ENCODE peak calls at places on chromosome 14, in ten cellular contexts. One of them, this sample, is unnamed.

GRCh38 chr14:94390372-94391086 is 2.1 kb upstream of the SERPINA1 start:
- DNase-seq in suprapubic skin: no peak
- DNase-seq in amygdala: no peak
- DNase-seq in PC-3: peak
- DNase-seq in lung: peak
- DNase-seq in GM12865: peak
- DNase-seq in hypothalamus: peak
- DNase-seq in stimulated activated CD8-positive, alpha-beta memory T cell treated with anti-CD3 and anti-CD28 coated beads, Interleukin-4, amount 100 ng/mL, for 1 hour: no peak
- DNase-seq in activated B cell treated with CpG ODN at 0.5 μM for 24 hours: no peak
- DNase-seq in naive thymus-derived CD8-positive, alpha-beta T cell: no peak
- DNase-seq in this sample: no peak

GRCh38 chr14:99909500-99910064 is 116.4 kb downstream of the EML1 start:
- DNase-seq in suprapubic skin: no peak
- DNase-seq in amygdala: no peak
- DNase-seq in PC-3: no peak
- DNase-seq in lung: no peak
- DNase-seq in GM12865: no peak
- DNase-seq in hypothalamus: no peak
- DNase-seq in stimulated activated CD8-positive, alpha-beta memory T cell treated with anti-CD3 and anti-CD28 coated beads, Interleukin-4, amount 100 ng/mL, for 1 hour: no peak
- DNase-seq in activated B cell treated with CpG ODN at 0.5 μM for 24 hours: no peak
- DNase-seq in naive thymus-derived CD8-positive, alpha-beta T cell: no peak
- DNase-seq in this sample: peak

GRCh38 chr14:55354500-55354899 is 57.1 kb downstream of the ATG14 start:
- DNase-seq in suprapubic skin: no peak
- DNase-seq in amygdala: no peak
- DNase-seq in PC-3: peak
- DNase-seq in lung: no peak
- DNase-seq in GM12865: peak
- DNase-seq in hypothalamus: peak
- DNase-seq in stimulated activated CD8-positive, alpha-beta memory T cell treated with anti-CD3 and anti-CD28 coated beads, Interleukin-4, amount 100 ng/mL, for 1 hour: no peak
- DNase-seq in activated B cell treated with CpG ODN at 0.5 μM for 24 hours: no peak
- DNase-seq in naive thymus-derived CD8-positive, alpha-beta T cell: peak
- DNase-seq in this sample: no peak

GRCh38 chr14:33938131-33938949 is 12.5 kb downstream of the EGLN3 start:
- DNase-seq in suprapubic skin: peak
- DNase-seq in amygdala: no peak
- DNase-seq in PC-3: peak
- DNase-seq in lung: no peak
- DNase-seq in GM12865: no peak
- DNase-seq in hypothalamus: peak
- DNase-seq in stimulated activated CD8-positive, alpha-beta memory T cell treated with anti-CD3 and anti-CD28 coated beads, Interleukin-4, amount 100 ng/mL, for 1 hour: no peak
- DNase-seq in activated B cell treated with CpG ODN at 0.5 μM for 24 hours: no peak
- DNase-seq in naive thymus-derived CD8-positive, alpha-beta T cell: no peak
- DNase-seq in this sample: no peak

GRCh38 chr14:91884664-91885063 is 17.3 kb upstream of the TC2N start:
- DNase-seq in suprapubic skin: no peak
- DNase-seq in amygdala: no peak
- DNase-seq in PC-3: no peak
- DNase-seq in lung: no peak
- DNase-seq in GM12865: no peak
- DNase-seq in hypothalamus: no peak
- DNase-seq in stimulated activated CD8-positive, alpha-beta memory T cell treated with anti-CD3 and anti-CD28 coated beads, Interleukin-4, amount 100 ng/mL, for 1 hour: no peak
- DNase-seq in activated B cell treated with CpG ODN at 0.5 μM for 24 hours: no peak
- DNase-seq in naive thymus-derived CD8-positive, alpha-beta T cell: no peak
- DNase-seq in this sample: no peak

GRCh38 chr14:69716483-69717187 is 50.3 kb upstream of the SRSF5 start:
- DNase-seq in suprapubic skin: no peak
- DNase-seq in amygdala: no peak
- DNase-seq in PC-3: peak
- DNase-seq in lung: no peak
- DNase-seq in GM12865: no peak
- DNase-seq in hypothalamus: no peak
- DNase-seq in stimulated activated CD8-positive, alpha-beta memory T cell treated with anti-CD3 and anti-CD28 coated beads, Interleukin-4, amount 100 ng/mL, for 1 hour: no peak
- DNase-seq in activated B cell treated with CpG ODN at 0.5 μM for 24 hours: no peak
- DNase-seq in naive thymus-derived CD8-positive, alpha-beta T cell: no peak
- DNase-seq in this sample: no peak

GRCh38 chr14:74964787-74965769 is 9.7 kb upstream of the PGF start:
- DNase-seq in suprapubic skin: no peak
- DNase-seq in amygdala: no peak
- DNase-seq in PC-3: peak
- DNase-seq in lung: no peak
- DNase-seq in GM12865: no peak
- DNase-seq in hypothalamus: no peak
- DNase-seq in stimulated activated CD8-positive, alpha-beta memory T cell treated with anti-CD3 and anti-CD28 coated beads, Interleukin-4, amount 100 ng/mL, for 1 hour: no peak
- DNase-seq in activated B cell treated with CpG ODN at 0.5 μM for 24 hours: no peak
- DNase-seq in naive thymus-derived CD8-positive, alpha-beta T cell: no peak
- DNase-seq in this sample: no peak

GRCh38 chr14:75128596-75128990 is 1.7 kb upstream of the NEK9 start:
- DNase-seq in suprapubic skin: no peak
- DNase-seq in amygdala: no peak
- DNase-seq in PC-3: no peak
- DNase-seq in lung: no peak
- DNase-seq in GM12865: no peak
- DNase-seq in hypothalamus: no peak
- DNase-seq in stimulated activated CD8-positive, alpha-beta memory T cell treated with anti-CD3 and anti-CD28 coated beads, Interleukin-4, amount 100 ng/mL, for 1 hour: no peak
- DNase-seq in activated B cell treated with CpG ODN at 0.5 μM for 24 hours: no peak
- DNase-seq in naive thymus-derived CD8-positive, alpha-beta T cell: no peak
- DNase-seq in this sample: no peak

GRCh38 chr14:85764809-85765208 is 234.9 kb downstream of the FLRT2 start:
- DNase-seq in suprapubic skin: no peak
- DNase-seq in amygdala: no peak
- DNase-seq in PC-3: peak
- DNase-seq in lung: no peak
- DNase-seq in GM12865: no peak
- DNase-seq in hypothalamus: no peak
- DNase-seq in stimulated activated CD8-positive, alpha-beta memory T cell treated with anti-CD3 and anti-CD28 coated beads, Interleukin-4, amount 100 ng/mL, for 1 hour: no peak
- DNase-seq in activated B cell treated with CpG ODN at 0.5 μM for 24 hours: no peak
- DNase-seq in naive thymus-derived CD8-positive, alpha-beta T cell: no peak
- DNase-seq in this sample: no peak

GRCh38 chr14:24678801-24679247 is 44.8 kb upstream of the GZMB start:
- DNase-seq in suprapubic skin: peak
- DNase-seq in amygdala: no peak
- DNase-seq in PC-3: peak
- DNase-seq in lung: peak
- DNase-seq in GM12865: peak
- DNase-seq in hypothalamus: peak
- DNase-seq in stimulated activated CD8-positive, alpha-beta memory T cell treated with anti-CD3 and anti-CD28 coated beads, Interleukin-4, amount 100 ng/mL, for 1 hour: peak
- DNase-seq in activated B cell treated with CpG ODN at 0.5 μM for 24 hours: peak
- DNase-seq in naive thymus-derived CD8-positive, alpha-beta T cell: peak
- DNase-seq in this sample: no peak

GRCh38 chr14:101960225-101960624 is 4.1 kb upstream of the DYNC1H1 start:
- DNase-seq in suprapubic skin: no peak
- DNase-seq in amygdala: no peak
- DNase-seq in PC-3: peak
- DNase-seq in lung: no peak
- DNase-seq in GM12865: no peak
- DNase-seq in hypothalamus: no peak
- DNase-seq in stimulated activated CD8-positive, alpha-beta memory T cell treated with anti-CD3 and anti-CD28 coated beads, Interleukin-4, amount 100 ng/mL, for 1 hour: no peak
- DNase-seq in activated B cell treated with CpG ODN at 0.5 μM for 24 hours: no peak
- DNase-seq in naive thymus-derived CD8-positive, alpha-beta T cell: no peak
- DNase-seq in this sample: no peak

GRCh38 chr14:85531141-85531593 is 1.2 kb downstream of the FLRT2 start:
- DNase-seq in suprapubic skin: peak
- DNase-seq in amygdala: no peak
- DNase-seq in PC-3: no peak
- DNase-seq in lung: no peak
- DNase-seq in GM12865: no peak
- DNase-seq in hypothalamus: peak
- DNase-seq in stimulated activated CD8-positive, alpha-beta memory T cell treated with anti-CD3 and anti-CD28 coated beads, Interleukin-4, amount 100 ng/mL, for 1 hour: no peak
- DNase-seq in activated B cell treated with CpG ODN at 0.5 μM for 24 hours: no peak
- DNase-seq in naive thymus-derived CD8-positive, alpha-beta T cell: no peak
- DNase-seq in this sample: no peak

GRCh38 chr14:32354716-32355115 is 25.6 kb downstream of the AKAP6 start:
- DNase-seq in suprapubic skin: no peak
- DNase-seq in amygdala: no peak
- DNase-seq in PC-3: no peak
- DNase-seq in lung: no peak
- DNase-seq in GM12865: no peak
- DNase-seq in hypothalamus: no peak
- DNase-seq in stimulated activated CD8-positive, alpha-beta memory T cell treated with anti-CD3 and anti-CD28 coated beads, Interleukin-4, amount 100 ng/mL, for 1 hour: no peak
- DNase-seq in activated B cell treated with CpG ODN at 0.5 μM for 24 hours: no peak
- DNase-seq in naive thymus-derived CD8-positive, alpha-beta T cell: no peak
- DNase-seq in this sample: no peak

GRCh38 chr14:35557221-35557747 is 23.3 kb downstream of the INSM2 start:
- DNase-seq in suprapubic skin: no peak
- DNase-seq in amygdala: no peak
- DNase-seq in PC-3: no peak
- DNase-seq in lung: no peak
- DNase-seq in GM12865: no peak
- DNase-seq in hypothalamus: no peak
- DNase-seq in stimulated activated CD8-positive, alpha-beta memory T cell treated with anti-CD3 and anti-CD28 coated beads, Interleukin-4, amount 100 ng/mL, for 1 hour: no peak
- DNase-seq in activated B cell treated with CpG ODN at 0.5 μM for 24 hours: no peak
- DNase-seq in naive thymus-derived CD8-positive, alpha-beta T cell: no peak
- DNase-seq in this sample: no peak

GRCh38 chr14:76780360-76780759 is 19.1 kb downstream of the VASH1 start:
- DNase-seq in suprapubic skin: no peak
- DNase-seq in amygdala: no peak
- DNase-seq in PC-3: no peak
- DNase-seq in lung: no peak
- DNase-seq in GM12865: no peak
- DNase-seq in hypothalamus: no peak
- DNase-seq in stimulated activated CD8-positive, alpha-beta memory T cell treated with anti-CD3 and anti-CD28 coated beads, Interleukin-4, amount 100 ng/mL, for 1 hour: no peak
- DNase-seq in activated B cell treated with CpG ODN at 0.5 μM for 24 hours: no peak
- DNase-seq in naive thymus-derived CD8-positive, alpha-beta T cell: no peak
- DNase-seq in this sample: no peak

GRCh38 chr14:91392623-91393303 is 24.9 kb downstream of the CCDC88C start:
- DNase-seq in suprapubic skin: no peak
- DNase-seq in amygdala: no peak
- DNase-seq in PC-3: no peak
- DNase-seq in lung: no peak
- DNase-seq in GM12865: peak
- DNase-seq in hypothalamus: no peak
- DNase-seq in stimulated activated CD8-positive, alpha-beta memory T cell treated with anti-CD3 and anti-CD28 coated beads, Interleukin-4, amount 100 ng/mL, for 1 hour: no peak
- DNase-seq in activated B cell treated with CpG ODN at 0.5 μM for 24 hours: no peak
- DNase-seq in naive thymus-derived CD8-positive, alpha-beta T cell: no peak
- DNase-seq in this sample: no peak

GRCh38 chr14:105077649-105077995 is 12.4 kb upstream of the GPR132 start:
- DNase-seq in suprapubic skin: peak
- DNase-seq in amygdala: no peak
- DNase-seq in PC-3: no peak
- DNase-seq in lung: no peak
- DNase-seq in GM12865: no peak
- DNase-seq in hypothalamus: no peak
- DNase-seq in stimulated activated CD8-positive, alpha-beta memory T cell treated with anti-CD3 and anti-CD28 coated beads, Interleukin-4, amount 100 ng/mL, for 1 hour: no peak
- DNase-seq in activated B cell treated with CpG ODN at 0.5 μM for 24 hours: no peak
- DNase-seq in naive thymus-derived CD8-positive, alpha-beta T cell: no peak
- DNase-seq in this sample: no peak

GRCh38 chr14:35044939-35045797 is 904 bp upstream of the FAM177A1 start:
- DNase-seq in suprapubic skin: no peak
- DNase-seq in amygdala: no peak
- DNase-seq in PC-3: no peak
- DNase-seq in lung: no peak
- DNase-seq in GM12865: no peak
- DNase-seq in hypothalamus: no peak
- DNase-seq in stimulated activated CD8-positive, alpha-beta memory T cell treated with anti-CD3 and anti-CD28 coated beads, Interleukin-4, amount 100 ng/mL, for 1 hour: no peak
- DNase-seq in activated B cell treated with CpG ODN at 0.5 μM for 24 hours: no peak
- DNase-seq in naive thymus-derived CD8-positive, alpha-beta T cell: no peak
- DNase-seq in this sample: no peak

GRCh38 chr14:65462411-65462810 is 49.9 kb downstream of the FUT8 start:
- DNase-seq in suprapubic skin: no peak
- DNase-seq in amygdala: no peak
- DNase-seq in PC-3: peak
- DNase-seq in lung: no peak
- DNase-seq in GM12865: peak
- DNase-seq in hypothalamus: no peak
- DNase-seq in stimulated activated CD8-positive, alpha-beta memory T cell treated with anti-CD3 and anti-CD28 coated beads, Interleukin-4, amount 100 ng/mL, for 1 hour: no peak
- DNase-seq in activated B cell treated with CpG ODN at 0.5 μM for 24 hours: no peak
- DNase-seq in naive thymus-derived CD8-positive, alpha-beta T cell: no peak
- DNase-seq in this sample: no peak

GRCh38 chr14:57987596-57988300 is 121.9 kb upstream of the SLC35F4 start:
- DNase-seq in suprapubic skin: no peak
- DNase-seq in amygdala: no peak
- DNase-seq in PC-3: peak
- DNase-seq in lung: no peak
- DNase-seq in GM12865: no peak
- DNase-seq in hypothalamus: no peak
- DNase-seq in stimulated activated CD8-positive, alpha-beta memory T cell treated with anti-CD3 and anti-CD28 coated beads, Interleukin-4, amount 100 ng/mL, for 1 hour: no peak
- DNase-seq in activated B cell treated with CpG ODN at 0.5 μM for 24 hours: no peak
- DNase-seq in naive thymus-derived CD8-positive, alpha-beta T cell: no peak
- DNase-seq in this sample: no peak

GRCh38 chr14:85195872-85196477 is 334.0 kb upstream of the FLRT2 start:
- DNase-seq in suprapubic skin: no peak
- DNase-seq in amygdala: no peak
- DNase-seq in PC-3: peak
- DNase-seq in lung: no peak
- DNase-seq in GM12865: no peak
- DNase-seq in hypothalamus: no peak
- DNase-seq in stimulated activated CD8-positive, alpha-beta memory T cell treated with anti-CD3 and anti-CD28 coated beads, Interleukin-4, amount 100 ng/mL, for 1 hour: no peak
- DNase-seq in activated B cell treated with CpG ODN at 0.5 μM for 24 hours: no peak
- DNase-seq in naive thymus-derived CD8-positive, alpha-beta T cell: no peak
- DNase-seq in this sample: no peak

GRCh38 chr14:58772814-58773620 is 135.3 kb downstream of the DACT1 start:
- DNase-seq in suprapubic skin: no peak
- DNase-seq in amygdala: no peak
- DNase-seq in PC-3: no peak
- DNase-seq in lung: no peak
- DNase-seq in GM12865: no peak
- DNase-seq in hypothalamus: no peak
- DNase-seq in stimulated activated CD8-positive, alpha-beta memory T cell treated with anti-CD3 and anti-CD28 coated beads, Interleukin-4, amount 100 ng/mL, for 1 hour: no peak
- DNase-seq in activated B cell treated with CpG ODN at 0.5 μM for 24 hours: no peak
- DNase-seq in naive thymus-derived CD8-positive, alpha-beta T cell: no peak
- DNase-seq in this sample: no peak

GRCh38 chr14:103806805-103807204 is 40.6 kb downstream of the PPP1R13B start:
- DNase-seq in suprapubic skin: no peak
- DNase-seq in amygdala: no peak
- DNase-seq in PC-3: no peak
- DNase-seq in lung: no peak
- DNase-seq in GM12865: peak
- DNase-seq in hypothalamus: no peak
- DNase-seq in stimulated activated CD8-positive, alpha-beta memory T cell treated with anti-CD3 and anti-CD28 coated beads, Interleukin-4, amount 100 ng/mL, for 1 hour: no peak
- DNase-seq in activated B cell treated with CpG ODN at 0.5 μM for 24 hours: no peak
- DNase-seq in naive thymus-derived CD8-positive, alpha-beta T cell: no peak
- DNase-seq in this sample: no peak